ENCODE peak calls at places on chromosomes 11 and 22, in nine cellular contexts. I is AG09319, O is cardiac fibroblast, C is GM12865, W is Calu3, P is WERI-Rb-1, Q is heart right ventricle, B is IMR-90, F is dorsolateral prefrontal cortex. R is an unnamed sample.

GRCh38 chr11:15893080-15893492 is 463.3 kb downstream of the SOX6 start:
- DNase-seq in I (no peak), O (peak; percentile 74), C (no peak), W (peak; percentile 8), P (no peak), Q (no peak), B (peak; percentile 89), F (no peak), R (no peak)

GRCh38 chr22:27223317-27224177 is 566.2 kb downstream of the MIAT start:
- DNase-seq in I (no peak), O (peak; percentile 95), C (no peak), W (peak; percentile 11), P (no peak), Q (no peak), B (peak; percentile 89), F (no peak), R (peak; percentile 67)

GRCh38 chr22:20176421-20177060 is 25.7 kb upstream of the CCDC188 start:
- DNase-seq in I (no peak), O (no peak), C (no peak), W (no peak), P (no peak), Q (no peak), B (no peak), F (no peak), R (no peak)

GRCh38 chr11:85723088-85723487 is 37.1 kb upstream of the CCDC89 start:
- DNase-seq in I (no peak), O (no peak), C (no peak), W (peak; percentile 8), P (no peak), Q (no peak), B (no peak), F (no peak), R (no peak)

GRCh38 chr22:19038164-19038546 is 84.1 kb downstream of the DGCR2 start:
- DNase-seq in I (no peak), O (no peak), C (no peak), W (no peak), P (no peak), Q (no peak), B (no peak), F (peak; percentile 25), R (no peak)

GRCh38 chr11:68016161-68016903 is 6.2 kb downstream of the ALDH3B1 start:
- DNase-seq in I (no peak), O (no peak), C (no peak), W (no peak), P (no peak), Q (no peak), B (no peak), F (no peak), R (no peak)

GRCh38 chr22:20186871-20187546 is 36.2 kb upstream of the CCDC188 start:
- DNase-seq in I (no peak), O (no peak), C (no peak), W (no peak), P (peak; percentile 24), Q (no peak), B (no peak), F (no peak), R (no peak)

GRCh38 chr11:12271826-12272366 is 105.5 kb upstream of the PARVA start:
- DNase-seq in I (no peak), O (no peak), C (no peak), W (no peak), P (no peak), Q (no peak), B (no peak), F (no peak), R (no peak)

GRCh38 chr11:61955031-61955415 is 4.9 kb downstream of the BEST1 start:
- DNase-seq in I (peak; percentile 66), O (peak; percentile 92), C (no peak), W (no peak), P (peak; percentile 62), Q (peak; percentile 62), B (peak; percentile 87), F (no peak), R (no peak)
- TF ChIP-seq CTCF in I (peak; percentile 42), O (peak; percentile 28), C (no peak), W (no peak), P (no peak), Q (peak; percentile 33), B (peak; percentile 37), F (no peak), R (peak; percentile 2)

DNA sequence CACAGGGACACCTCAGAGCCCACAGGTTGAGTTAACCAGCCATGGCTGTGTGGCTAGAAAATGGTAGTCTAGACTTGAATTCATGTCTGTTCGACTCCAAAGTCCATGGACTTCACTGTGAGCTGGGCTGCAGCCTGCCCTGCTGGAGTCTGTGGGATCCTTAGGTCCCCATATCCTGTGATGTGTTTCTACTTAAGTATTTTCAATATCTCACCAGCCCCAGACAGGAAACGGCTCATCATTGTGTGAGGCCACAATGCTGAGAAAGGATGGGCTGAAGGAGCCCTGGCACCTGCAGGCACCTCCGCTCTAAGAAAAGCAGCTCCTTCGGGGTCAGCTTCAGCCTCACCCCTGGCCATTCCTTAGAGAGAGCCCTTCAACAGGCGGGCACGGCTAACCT is 93.1 kb downstream of the NAT10 start:
- DNase-seq in I (no peak), O (no peak), C (peak; percentile 28), W (no peak), P (no peak), Q (no peak), B (peak; percentile 32), F (no peak), R (no peak)
- TF ChIP-seq CTCF in I (no peak), O (no peak), C (no peak), W (no peak), P (no peak), Q (no peak), B (no peak), F (no peak), R (no peak)

GRCh38 chr22:39148727-39149535 is 3.5 kb downstream of the CBX7 start:
- DNase-seq in I (no peak), O (no peak), C (peak; percentile 92), W (no peak), P (no peak), Q (peak; percentile 58), B (no peak), F (no peak), R (no peak)

GRCh38 chr22:39147335-39148023 is 5.0 kb downstream of the CBX7 start:
- DNase-seq in I (no peak), O (no peak), C (no peak), W (no peak), P (no peak), Q (no peak), B (no peak), F (no peak), R (no peak)

GRCh38 chr22:39146256-39147101 is 6.0 kb downstream of the CBX7 start:
- DNase-seq in I (no peak), O (no peak), C (no peak), W (no peak), P (no peak), Q (no peak), B (no peak), F (peak; percentile 33), R (no peak)

GRCh38 chr22:39149915-39150847 is 2.3 kb downstream of the CBX7 start:
- DNase-seq in I (no peak), O (no peak), C (no peak), W (no peak), P (no peak), Q (no peak), B (no peak), F (no peak), R (no peak)

GRCh38 chr22:39148024-39148726 is 4.3 kb downstream of the CBX7 start:
- DNase-seq in I (no peak), O (no peak), C (no peak), W (no peak), P (no peak), Q (no peak), B (no peak), F (no peak), R (no peak)
- TF ChIP-seq CTCF in I (no peak), O (no peak), C (no peak), W (no peak), P (no peak), Q (no peak), B (no peak), F (no peak), R (no peak)

GRCh38 chr11:63901660-63902059 is 15.3 kb downstream of the RCOR2 start:
- DNase-seq in I (no peak), O (peak; percentile 41), C (peak; percentile 27), W (no peak), P (peak; percentile 27), Q (no peak), B (peak; percentile 30), F (no peak), R (no peak)
- TF ChIP-seq CTCF in I (peak; percentile 38), O (peak; percentile 36), C (peak; percentile 25), W (peak; percentile 20), P (peak; percentile 44), Q (no peak), B (peak; percentile 31), F (no peak), R (peak; percentile 51)

DNA sequence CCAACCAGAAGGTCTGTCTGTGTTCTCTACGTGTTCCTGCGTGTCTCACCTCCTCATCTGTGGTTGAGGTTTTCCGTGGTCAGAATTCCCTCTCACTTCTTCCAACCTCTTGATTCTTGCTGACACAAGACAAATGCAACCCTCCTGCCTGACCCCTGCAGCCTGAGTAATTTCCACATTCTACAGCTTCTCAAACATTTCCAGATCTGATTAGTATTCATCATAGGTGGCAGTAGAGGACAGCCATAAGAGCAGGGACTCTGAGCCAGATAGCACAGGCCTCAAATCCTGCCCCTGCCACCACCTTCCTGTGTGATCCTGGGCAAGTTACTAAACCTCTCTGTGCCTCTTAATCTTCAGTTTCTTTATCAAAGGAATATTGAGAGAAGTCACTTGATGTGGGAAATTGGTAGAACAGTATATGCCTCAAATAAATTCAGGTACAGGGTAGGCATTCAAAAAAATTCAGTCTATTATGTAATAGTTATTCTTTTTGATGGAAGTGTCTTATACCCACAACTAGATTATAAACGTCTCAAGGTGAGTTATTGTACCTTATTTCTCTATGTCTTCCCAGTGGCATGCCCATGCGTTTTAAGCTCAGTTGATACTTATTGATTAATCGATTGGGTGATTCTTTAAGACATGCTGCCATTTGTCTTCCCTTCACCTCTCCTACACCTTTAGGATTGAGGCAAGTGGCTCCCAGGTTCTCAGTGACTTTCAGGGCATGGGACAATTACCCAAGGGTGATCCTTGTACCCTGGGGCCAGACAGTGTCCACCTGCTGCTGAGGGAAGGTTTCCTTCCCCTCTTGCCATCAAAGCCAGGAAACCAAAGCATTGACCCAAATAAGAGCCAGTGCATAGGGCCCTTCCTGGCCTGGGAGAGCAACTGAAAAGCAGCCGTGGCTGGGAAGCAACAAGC is 19.6 kb downstream of the POU2AF1 start:
- DNase-seq in I (no peak), O (no peak), C (peak; percentile 52), W (no peak), P (no peak), Q (no peak), B (no peak), F (no peak), R (no peak)
- TF ChIP-seq CTCF in I (no peak), O (no peak), C (no peak), W (no peak), P (no peak), Q (no peak), B (peak; percentile 2), F (no peak), R (no peak)

GRCh38 chr22:32309585-32310251 is 47.9 kb upstream of the RFPL3 start:
- DNase-seq in I (no peak), O (no peak), C (no peak), W (no peak), P (no peak), Q (no peak), B (no peak), F (no peak), R (no peak)
- TF ChIP-seq CTCF in I (no peak), O (no peak), C (no peak), W (no peak), P (no peak), Q (no peak), B (no peak), F (no peak), R (no peak)

R was measured in HFF-Myc.